ENCODE peak calls at places on chromosomes 12 and 14, in four cellular contexts. One of them, this sample, is unnamed.

GRCh38 chr12:118064608-118065007 is 3.6 kb upstream of the WSB2 start:
- DNase-seq in HFFc6: no peak
- DNase-seq in heart right ventricle: no peak
- DNase-seq in epithelial cell of esophagus: no peak
- DNase-seq in this sample: no peak

GRCh38 chr12:107402041-107403022 is 283.3 kb upstream of the PWP1 start:
- DNase-seq in epithelial cell of esophagus: peak
- DNase-seq in HFFc6: peak
- DNase-seq in heart right ventricle: peak
- DNase-seq in this sample: no peak

GRCh38 chr12:123096159-123096558 is 54.7 kb downstream of the PITPNM2 start:
- DNase-seq in heart right ventricle: no peak
- DNase-seq in HFFc6: no peak
- DNase-seq in epithelial cell of esophagus: no peak
- DNase-seq in this sample: no peak

GRCh38 chr12:116365606-116366455 is 88.3 kb upstream of the MED13L start:
- DNase-seq in heart right ventricle: no peak
- DNase-seq in HFFc6: no peak
- DNase-seq in epithelial cell of esophagus: no peak
- DNase-seq in this sample: no peak

GRCh38 chr14:76901171-76902055 is 75.2 kb downstream of the LRRC74A start:
- DNase-seq in heart right ventricle: no peak
- DNase-seq in epithelial cell of esophagus: peak
- DNase-seq in HFFc6: peak
- DNase-seq in this sample: no peak

GRCh38 chr12:45050751-45051489 is at the start of gene DBX2:
- DNase-seq in heart right ventricle: peak
- DNase-seq in HFFc6: no peak
- DNase-seq in epithelial cell of esophagus: peak
- DNase-seq in this sample: no peak

GRCh38 chr14:45089813-45090212 is 5.9 kb downstream of the PRPF39 start:
- DNase-seq in heart right ventricle: no peak
- DNase-seq in HFFc6: peak
- DNase-seq in epithelial cell of esophagus: peak
- DNase-seq in this sample: no peak

GRCh38 chr12:119659289-119659897 is 8.5 kb upstream of the PRKAB1 start:
- DNase-seq in HFFc6: peak
- DNase-seq in heart right ventricle: no peak
- DNase-seq in epithelial cell of esophagus: peak
- DNase-seq in this sample: no peak

GRCh38 chr12:108302471-108303311 is 36.4 kb downstream of the CMKLR1 start:
- DNase-seq in HFFc6: no peak
- DNase-seq in heart right ventricle: peak
- DNase-seq in epithelial cell of esophagus: no peak
- DNase-seq in this sample: no peak

GRCh38 chr12:42059127-42059526 is 85.5 kb downstream of the GXYLT1 start:
- DNase-seq in HFFc6: no peak
- DNase-seq in heart right ventricle: no peak
- DNase-seq in epithelial cell of esophagus: no peak
- DNase-seq in this sample: no peak

GRCh38 chr12:124385219-124385969 is 90.5 kb downstream of the RFLNA start:
- DNase-seq in HFFc6: peak
- DNase-seq in epithelial cell of esophagus: peak
- DNase-seq in heart right ventricle: no peak
- DNase-seq in this sample: no peak

GRCh38 chr14:72924332-72924731 is 1.9 kb upstream of the DCAF4 start:
- DNase-seq in heart right ventricle: peak
- DNase-seq in HFFc6: no peak
- DNase-seq in epithelial cell of esophagus: no peak
- DNase-seq in this sample: no peak

GRCh38 chr12:25716842-25717241 is 163.8 kb upstream of the LMNTD1 start:
- DNase-seq in epithelial cell of esophagus: peak
- DNase-seq in HFFc6: no peak
- DNase-seq in heart right ventricle: no peak
- DNase-seq in this sample: no peak

GRCh38 chr12:124757329-124757728 is 106.3 kb downstream of the SCARB1 start:
- DNase-seq in heart right ventricle: no peak
- DNase-seq in epithelial cell of esophagus: no peak
- DNase-seq in HFFc6: no peak
- DNase-seq in this sample: no peak

GRCh38 chr12:48934312-48934706 is 9.0 kb upstream of the FKBP11 start:
- DNase-seq in epithelial cell of esophagus: no peak
- DNase-seq in heart right ventricle: no peak
- DNase-seq in HFFc6: no peak
- DNase-seq in this sample: no peak

GRCh38 chr14:64952598-64953309 is 10.2 kb upstream of the GPX2 start:
- DNase-seq in HFFc6: no peak
- DNase-seq in epithelial cell of esophagus: no peak
- DNase-seq in heart right ventricle: no peak
- DNase-seq in this sample: no peak

GRCh38 chr14:22122227-22123187 is 448.9 kb upstream of the OR4E1 start:
- DNase-seq in epithelial cell of esophagus: peak
- DNase-seq in HFFc6: no peak
- DNase-seq in heart right ventricle: no peak
- DNase-seq in this sample: no peak

GRCh38 chr12:130877333-130877732 is 5.5 kb downstream of the RAN start:
- DNase-seq in HFFc6: no peak
- DNase-seq in heart right ventricle: no peak
- DNase-seq in epithelial cell of esophagus: no peak
- DNase-seq in this sample: no peak

DNA sequence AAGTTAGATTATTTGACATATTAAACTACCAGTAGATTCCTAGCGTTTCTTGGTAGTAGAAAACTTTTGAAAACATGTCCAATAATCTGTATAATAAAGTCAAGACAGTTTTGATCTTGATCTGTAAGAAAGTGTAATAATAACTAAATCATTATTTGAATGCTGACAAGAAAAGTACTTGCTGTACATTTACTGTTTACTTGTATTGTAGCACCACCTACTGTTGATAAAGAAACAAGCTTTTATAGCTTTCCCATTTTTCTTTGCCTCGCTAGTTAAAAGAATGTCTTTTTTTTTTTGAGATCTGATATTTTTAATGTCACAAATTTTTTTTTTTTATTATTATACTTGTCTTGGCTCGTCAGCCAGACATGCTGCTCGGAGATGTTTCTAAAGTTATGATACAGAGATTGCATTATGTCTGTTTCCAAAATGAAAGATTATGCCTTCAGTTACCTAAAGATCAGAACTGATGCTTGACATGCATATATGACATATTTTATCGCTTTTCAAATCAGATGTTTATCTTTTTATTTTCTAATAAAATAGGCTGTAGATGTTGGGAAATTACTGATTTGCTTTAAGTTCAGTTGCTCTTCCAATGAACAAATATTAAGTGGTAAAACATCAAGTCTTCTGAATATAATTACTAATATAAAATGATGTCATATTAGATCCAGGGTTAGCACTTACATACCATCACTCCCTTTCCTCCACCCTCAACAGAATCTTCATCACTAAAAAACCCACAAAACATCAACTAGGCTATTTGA is 140.5 kb downstream of the AKAP6 start:
- DNase-seq in HFFc6: peak
- DNase-seq in epithelial cell of esophagus: peak
- DNase-seq in heart right ventricle: no peak
- DNase-seq in this sample: no peak
- TF ChIP-seq CTCF in HFFc6: peak
- TF ChIP-seq CTCF in epithelial cell of esophagus: peak
- TF ChIP-seq CTCF in heart right ventricle: peak
- TF ChIP-seq CTCF in this sample: no peak

GRCh38 chr12:68918960-68919359 is 14.0 kb downstream of the CPM start:
- DNase-seq in epithelial cell of esophagus: no peak
- DNase-seq in heart right ventricle: no peak
- DNase-seq in HFFc6: no peak
- DNase-seq in this sample: no peak
- TF ChIP-seq CTCF in epithelial cell of esophagus: no peak
- TF ChIP-seq CTCF in heart right ventricle: no peak
- TF ChIP-seq CTCF in HFFc6: no peak
- TF ChIP-seq CTCF in this sample: no peak

DNA sequence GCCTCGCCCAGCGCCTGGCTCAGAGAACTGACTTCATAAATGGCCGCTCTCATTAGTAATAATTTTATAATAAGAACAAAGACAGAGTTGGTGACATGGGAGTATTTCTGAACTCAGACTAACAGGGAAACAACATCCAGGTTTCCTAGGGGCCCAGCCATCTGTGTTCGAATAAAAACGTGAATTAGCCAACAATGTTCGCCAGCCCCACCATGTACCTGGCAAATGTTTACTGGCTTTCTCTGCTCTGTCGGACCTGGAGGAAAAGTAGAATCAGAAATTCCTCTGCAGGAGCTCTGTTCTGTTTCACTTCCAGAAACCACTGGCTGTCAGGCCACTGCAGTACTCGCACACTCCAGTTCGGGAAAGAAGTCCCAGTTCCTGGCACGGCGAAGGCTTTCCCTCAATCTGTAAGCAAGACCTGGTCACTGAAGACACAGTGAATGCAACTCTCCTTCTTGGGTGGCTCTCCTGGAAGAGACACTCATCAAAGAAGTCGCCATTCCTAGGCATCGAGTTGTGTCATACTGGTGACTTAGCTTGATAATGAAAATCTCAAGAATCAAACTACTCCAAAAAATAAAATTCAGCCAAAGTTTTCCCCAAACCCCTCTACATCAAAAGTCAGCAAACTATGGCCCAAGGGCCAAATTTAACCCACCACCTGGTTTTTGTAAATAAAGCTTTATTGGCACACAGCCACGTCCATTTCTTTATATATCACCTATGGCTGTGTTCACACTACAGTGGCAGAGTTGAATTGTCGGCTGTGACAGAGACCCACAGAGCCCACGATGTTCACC is 189.4 kb upstream of the DIO3 start:
- DNase-seq in heart right ventricle: no peak
- DNase-seq in epithelial cell of esophagus: no peak
- DNase-seq in HFFc6: no peak
- DNase-seq in this sample: no peak
- TF ChIP-seq CTCF in heart right ventricle: no peak
- TF ChIP-seq CTCF in epithelial cell of esophagus: no peak
- TF ChIP-seq CTCF in HFFc6: no peak
- TF ChIP-seq CTCF in this sample: no peak

GRCh38 chr12:40969796-40970195 is 218.3 kb upstream of the PDZRN4 start:
- DNase-seq in heart right ventricle: no peak
- DNase-seq in HFFc6: no peak
- DNase-seq in epithelial cell of esophagus: no peak
- DNase-seq in this sample: no peak

GRCh38 chr12:40971911-40972310 is 216.2 kb upstream of the PDZRN4 start:
- DNase-seq in HFFc6: no peak
- DNase-seq in epithelial cell of esophagus: no peak
- DNase-seq in heart right ventricle: no peak
- DNase-seq in this sample: no peak

DNA sequence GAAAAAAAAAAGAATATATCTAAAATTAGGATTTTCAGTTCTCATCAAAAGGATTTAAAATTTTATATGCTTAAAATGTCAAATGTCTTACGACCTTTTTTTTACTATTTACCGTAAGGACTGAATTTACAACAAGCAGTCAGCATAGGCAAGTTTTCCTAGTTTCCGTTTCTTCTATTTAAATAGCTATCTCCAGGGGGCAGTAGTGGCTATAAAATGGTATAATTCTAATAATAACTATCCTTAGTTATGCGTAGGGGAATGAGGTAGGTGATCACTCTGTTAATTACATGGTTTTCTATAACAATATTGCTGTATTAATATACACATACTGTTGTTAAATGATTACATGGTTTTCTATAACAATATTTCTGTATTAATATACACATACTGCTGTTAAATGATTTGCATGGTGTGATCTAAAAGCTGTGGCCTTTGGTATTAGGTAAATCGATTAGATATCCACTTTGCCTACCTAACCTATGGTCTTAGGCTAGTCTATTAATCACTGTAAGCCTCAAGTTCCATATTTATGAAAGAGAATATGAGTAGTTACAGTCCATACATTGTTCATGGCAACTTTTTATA is 217.7 kb upstream of the PDZRN4 start:
- DNase-seq in HFFc6: no peak
- DNase-seq in epithelial cell of esophagus: peak
- DNase-seq in heart right ventricle: no peak
- DNase-seq in this sample: no peak
- TF ChIP-seq CTCF in HFFc6: no peak
- TF ChIP-seq CTCF in epithelial cell of esophagus: no peak
- TF ChIP-seq CTCF in heart right ventricle: peak
- TF ChIP-seq CTCF in this sample: no peak

DNA sequence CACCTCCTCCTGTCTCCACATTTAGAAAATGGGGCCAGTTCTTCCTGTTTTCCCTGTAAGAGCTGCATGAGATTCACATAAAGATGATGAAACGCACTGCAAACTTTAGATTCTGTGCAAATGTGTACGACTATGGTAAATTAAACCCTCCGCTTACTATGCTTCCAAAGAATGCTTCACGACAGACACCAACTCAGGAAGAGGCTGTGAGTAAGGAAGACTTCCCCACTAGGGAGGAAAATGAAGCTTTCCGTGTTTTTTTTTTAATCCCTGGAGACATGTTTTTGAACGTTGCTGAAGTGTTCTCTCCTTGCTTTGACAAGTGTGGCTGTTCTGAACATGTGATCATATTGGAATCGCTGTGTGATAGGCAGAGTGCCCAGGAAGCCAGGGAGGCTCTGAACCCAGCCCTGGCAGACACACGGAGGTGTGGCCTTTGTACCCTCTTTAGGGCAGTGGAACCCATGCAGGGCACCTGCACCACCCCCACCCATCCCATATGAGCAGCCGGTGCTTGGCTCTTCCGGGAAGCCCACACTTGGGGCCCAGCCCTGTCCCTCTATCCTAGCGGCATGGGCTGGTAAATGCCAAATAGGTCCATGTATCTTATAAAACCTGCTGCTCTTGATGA is 7.5 kb upstream of the SYNE3 start:
- DNase-seq in epithelial cell of esophagus: peak
- DNase-seq in HFFc6: peak
- DNase-seq in heart right ventricle: no peak
- DNase-seq in this sample: no peak
- TF ChIP-seq CTCF in epithelial cell of esophagus: no peak
- TF ChIP-seq CTCF in HFFc6: no peak
- TF ChIP-seq CTCF in heart right ventricle: peak
- TF ChIP-seq CTCF in this sample: no peak

GRCh38 chr12:68334136-68334535 is 2.0 kb upstream of the MDM1 start:
- DNase-seq in epithelial cell of esophagus: peak
- DNase-seq in heart right ventricle: no peak
- DNase-seq in HFFc6: no peak
- DNase-seq in this sample: no peak
- TF ChIP-seq CTCF in epithelial cell of esophagus: no peak
- TF ChIP-seq CTCF in heart right ventricle: peak
- TF ChIP-seq CTCF in HFFc6: no peak
- TF ChIP-seq CTCF in this sample: no peak

This sample was measured in activated B cell treated with CpG ODN at 0.5 μM for 24 hours.